ENCODE peak calls at places on chromosomes 1 and 21, in six cellular contexts. I, X, W, D, L and V are unnamed samples.
A peak's percentile ranks its signal among the peaks of the same experiment; 100 is the strongest.

GRCh38 chr1:86924324-86924960 is 10.0 kb downstream of the HS2ST1 start:
- DNase-seq in X (no peak), I (no peak), L (no peak), D (no peak), W (no peak), V (no peak)

GRCh38 chr1:54238353-54239040 is 38.5 kb downstream of the MRPL37 start:
- DNase-seq in I (no peak), D (no peak), L (no peak), X (no peak), W (peak; percentile 24), V (peak; percentile 94)

GRCh38 chr1:171140466-171140865 is 44.6 kb upstream of the FMO2 start:
- DNase-seq in I (no peak), D (no peak), X (no peak), L (no peak), W (no peak), V (no peak)

GRCh38 chr21:38092033-38092432 is 164.8 kb upstream of the KCNJ15 start:
- DNase-seq in W (no peak), D (no peak), L (peak; percentile 55), I (no peak), X (no peak), V (no peak)

GRCh38 chr21:37454869-37455503 is 88.4 kb downstream of the DYRK1A start:
- DNase-seq in X (no peak), I (no peak), W (peak; percentile 28), L (peak; percentile 41), D (no peak), V (no peak)

GRCh38 chr1:172895050-172895460 is 155.7 kb downstream of the TNFSF18 start:
- DNase-seq in W (no peak), L (no peak), X (no peak), D (no peak), I (no peak), V (no peak)

GRCh38 chr1:85464497-85465098 is 361 bp downstream of the DDAH1 start:
- DNase-seq in X (peak; percentile 40), I (peak; percentile 83), D (no peak), L (no peak), W (peak; percentile 81), V (no peak)

GRCh38 chr1:214337536-214337935 is 56.6 kb downstream of the SMYD2 start:
- DNase-seq in I (no peak), W (no peak), L (no peak), D (no peak), X (no peak), V (no peak)

GRCh38 chr1:230084408-230085177 is 17.6 kb downstream of the GALNT2 start:
- DNase-seq in I (no peak), L (no peak), X (peak; percentile 59), W (peak; percentile 59), D (no peak), V (no peak)

GRCh38 chr1:8015036-8015808 is 10.9 kb downstream of the ERRFI1 start:
- DNase-seq in L (peak; percentile 79), X (peak; percentile 66), D (peak; percentile 26), I (no peak), W (peak; percentile 62), V (peak; percentile 42)

GRCh38 chr21:27371688-27372331 is 404.9 kb upstream of the ADAMTS5 start:
- DNase-seq in I (no peak), X (no peak), D (no peak), L (no peak), W (no peak), V (no peak)

GRCh38 chr1:178146456-178146855 is 52.6 kb downstream of the RASAL2 start:
- DNase-seq in I (no peak), L (no peak), D (no peak), W (no peak), X (no peak), V (no peak)

GRCh38 chr1:178142806-178143205 is 48.9 kb downstream of the RASAL2 start:
- DNase-seq in I (no peak), L (no peak), X (no peak), D (no peak), W (no peak), V (no peak)

GRCh38 chr1:178145605-178146004 is 51.7 kb downstream of the RASAL2 start:
- DNase-seq in W (no peak), L (no peak), X (no peak), I (no peak), D (no peak), V (no peak)

GRCh38 chr1:178143730-178144343 is 49.9 kb downstream of the RASAL2 start:
- DNase-seq in L (no peak), D (no peak), W (no peak), X (no peak), I (no peak), V (no peak)
- TF ChIP-seq GABPA in L (no peak), D (no peak), W (no peak), X (no peak), I (no peak), V (no peak)

DNA sequence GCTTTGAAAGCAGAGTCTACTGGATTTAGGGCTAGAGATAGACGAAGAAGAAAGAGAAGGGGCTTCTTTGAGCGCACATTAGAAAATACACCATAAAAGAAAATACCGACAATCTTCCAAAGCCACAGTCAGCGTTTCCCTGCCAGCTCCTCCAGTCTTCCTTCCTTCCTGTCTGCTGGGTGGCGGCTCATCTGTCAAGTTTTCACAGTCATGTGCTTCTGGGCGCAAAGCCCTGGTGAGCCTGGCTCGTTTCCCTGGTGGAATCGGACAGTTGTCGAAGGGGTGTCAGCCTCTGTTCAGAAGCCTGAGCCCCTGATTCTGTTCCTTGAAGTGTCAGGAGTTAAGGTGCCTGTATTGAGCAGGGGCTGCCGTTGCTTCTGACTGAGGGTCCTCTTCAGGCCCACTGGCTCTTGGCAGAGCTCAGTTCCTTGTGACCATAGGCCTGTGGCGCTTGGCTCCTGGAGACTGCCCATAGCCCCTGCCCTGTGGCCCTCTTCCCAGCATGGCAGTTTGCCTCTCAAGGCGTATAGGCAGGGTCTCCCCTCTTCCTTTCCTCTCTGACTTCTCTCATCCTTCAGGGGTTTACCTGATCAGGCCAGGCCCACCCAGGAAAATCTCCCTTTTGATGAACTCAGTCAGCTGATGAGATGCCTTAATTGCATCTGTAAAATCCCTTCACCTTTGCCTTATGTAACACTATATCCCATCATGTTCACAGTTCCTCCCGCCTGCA is 58.6 kb downstream of the ADARB1 start:
- DNase-seq in L (no peak), I (no peak), W (no peak), D (no peak), X (no peak), V (no peak)
- TF ChIP-seq POLR2AphosphoS5 in L (no peak), I (no peak), W (no peak), D (no peak), X (no peak), V (no peak)

GRCh38 chr1:211928993-211929637 is 98.6 kb upstream of the LPGAT1 start:
- DNase-seq in D (no peak), X (peak; percentile 84), W (no peak), I (no peak), L (peak; percentile 74), V (peak; percentile 60)
- TF ChIP-seq GABPA in D (no peak), X (peak; percentile 80), W (no peak), I (no peak), L (peak; percentile 75), V (peak; percentile 28)

DNA sequence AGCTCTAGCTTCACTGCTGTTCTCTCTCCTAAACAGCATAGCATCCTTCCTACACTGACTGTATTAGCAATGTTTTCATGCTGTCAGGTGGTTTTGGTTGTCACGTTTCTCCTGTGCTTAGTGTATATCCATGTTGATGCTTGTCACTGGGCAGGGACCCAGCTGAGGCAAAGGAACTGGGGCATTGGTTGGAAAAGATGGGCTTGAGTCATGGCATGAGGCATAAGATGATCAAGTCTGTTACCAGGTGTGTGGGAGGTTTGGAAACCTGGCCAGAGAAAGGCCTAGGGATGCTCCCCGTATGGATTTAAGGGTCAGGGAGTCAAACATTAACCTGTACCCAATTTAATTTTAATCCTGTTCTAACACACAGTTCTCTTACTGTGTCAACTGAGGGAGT is 69.6 kb downstream of the OSBPL9 start:
- DNase-seq in D (no peak), W (no peak), L (no peak), X (no peak), I (no peak), V (no peak)
- TF ChIP-seq POLR2AphosphoS5 in D (no peak), W (no peak), L (no peak), X (no peak), I (no peak), V (no peak)

GRCh38 chr1:50739125-50739524 is 220.9 kb downstream of the FAF1 start:
- DNase-seq in D (no peak), W (no peak), I (no peak), X (no peak), L (no peak), V (no peak)

GRCh38 chr1:50747394-50747793 is 212.7 kb downstream of the FAF1 start:
- DNase-seq in W (no peak), D (no peak), I (no peak), L (no peak), X (no peak), V (no peak)

DNA sequence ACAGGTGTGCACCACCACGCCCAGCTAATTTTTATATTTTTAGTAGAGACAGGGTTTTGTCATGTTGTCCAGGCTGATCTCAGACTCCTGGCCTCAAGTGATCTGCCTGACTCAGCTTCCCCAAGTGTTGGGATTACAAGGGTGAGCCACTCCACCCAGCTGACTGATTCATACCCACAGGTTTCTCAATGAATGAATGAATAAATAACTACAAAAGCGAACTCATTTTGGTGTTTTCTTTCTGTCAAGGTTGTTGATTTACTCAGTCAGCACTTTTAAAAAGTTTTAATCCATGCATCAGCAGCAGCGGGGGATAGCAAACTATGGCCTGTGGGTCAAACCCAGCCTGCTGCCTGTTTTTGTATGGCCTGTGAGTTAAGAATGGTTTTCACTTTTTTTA is 217.5 kb downstream of the FAF1 start:
- DNase-seq in X (no peak), I (no peak), L (no peak), D (no peak), W (no peak), V (no peak)
- TF ChIP-seq GABPA in X (no peak), I (no peak), L (no peak), D (no peak), W (no peak), V (no peak)

DNA sequence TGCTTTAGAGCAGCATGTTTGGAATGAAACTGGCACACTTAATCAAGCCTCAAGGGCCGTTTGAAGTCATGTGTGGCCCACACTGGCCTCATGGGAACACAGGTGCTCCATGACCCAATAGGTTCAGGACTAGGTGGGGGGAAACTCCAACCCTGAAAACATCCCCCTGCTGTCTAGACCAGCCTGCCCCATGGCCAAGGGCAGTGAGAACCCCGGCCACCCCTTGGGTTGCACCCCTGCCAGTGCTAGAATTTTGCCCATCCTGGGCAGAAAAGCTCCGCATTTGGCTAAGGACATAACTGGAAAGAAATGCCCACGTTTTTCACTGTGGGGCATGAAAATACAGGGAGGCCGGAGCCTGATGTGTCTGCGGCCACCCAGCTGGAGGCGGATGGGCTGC is 6.1 kb upstream of the PTGER3 start:
- DNase-seq in X (no peak), L (no peak), I (no peak), W (no peak), D (no peak), V (no peak)
- TF ChIP-seq POLR2AphosphoS5 in X (no peak), L (no peak), I (no peak), W (no peak), D (no peak), V (peak; percentile 4)

GRCh38 chr21:41921089-41921819 is 32.6 kb downstream of the C2CD2 start:
- DNase-seq in I (no peak), W (no peak), D (no peak), X (peak; percentile 16), L (no peak), V (no peak)

GRCh38 chr21:41924355-41924754 is 29.5 kb downstream of the C2CD2 start:
- DNase-seq in W (no peak), D (no peak), L (no peak), I (no peak), X (no peak), V (no peak)

GRCh38 chr21:41926068-41926806 is 27.6 kb downstream of the C2CD2 start:
- DNase-seq in D (peak; percentile 68), W (no peak), I (no peak), L (no peak), X (peak; percentile 60), V (no peak)

GRCh38 chr21:41926807-41927171 is 27.0 kb downstream of the C2CD2 start:
- DNase-seq in W (no peak), I (no peak), X (no peak), D (no peak), L (no peak), V (no peak)

GRCh38 chr21:41923641-41924342 is 30.0 kb downstream of the C2CD2 start:
- DNase-seq in X (no peak), I (no peak), W (no peak), D (no peak), L (no peak), V (no peak)
- TF ChIP-seq GABPA in X (no peak), I (no peak), W (no peak), D (no peak), L (no peak), V (no peak)